ENCODE peak calls at places on chromosome 6, in seven cellular contexts. One of them, this sample, is unnamed.

GRCh38 chr6:98779618-98780017 is 54.8 kb upstream of the POU3F2 start:
- DNase-seq in right lobe of liver: no peak
- DNase-seq in erythroblast: no peak
- DNase-seq in astrocyte of the cerebellum: no peak
- DNase-seq in right cardiac atrium: no peak
- DNase-seq in DMS153: no peak
- DNase-seq in activated gamma-delta T cell treated with Interleukin-2 at 50 U/mL for 16 hours: no peak
- DNase-seq in this sample: no peak

GRCh38 chr6:3848925-3849605 is at the start of gene FAM50B:
- DNase-seq in right lobe of liver: peak; percentile 91
- DNase-seq in erythroblast: peak; percentile 92
- DNase-seq in astrocyte of the cerebellum: peak; percentile 56
- DNase-seq in right cardiac atrium: peak; percentile 98
- DNase-seq in DMS153: no peak
- DNase-seq in activated gamma-delta T cell treated with Interleukin-2 at 50 U/mL for 16 hours: peak; percentile 92
- DNase-seq in this sample: peak; percentile 76

GRCh38 chr6:130132286-130132701 is 90.5 kb downstream of the SAMD3 start:
- DNase-seq in right lobe of liver: no peak
- DNase-seq in erythroblast: no peak
- DNase-seq in astrocyte of the cerebellum: no peak
- DNase-seq in right cardiac atrium: peak; percentile 45
- DNase-seq in DMS153: no peak
- DNase-seq in activated gamma-delta T cell treated with Interleukin-2 at 50 U/mL for 16 hours: peak; percentile 53
- DNase-seq in this sample: no peak

GRCh38 chr6:143634486-143634885 is 43.3 kb upstream of the PHACTR2 start:
- DNase-seq in right lobe of liver: no peak
- DNase-seq in erythroblast: peak; percentile 30
- DNase-seq in astrocyte of the cerebellum: peak; percentile 2
- DNase-seq in right cardiac atrium: no peak
- DNase-seq in DMS153: no peak
- DNase-seq in activated gamma-delta T cell treated with Interleukin-2 at 50 U/mL for 16 hours: no peak
- DNase-seq in this sample: peak; percentile 65

GRCh38 chr6:3929281-3929798 is 80.2 kb downstream of the FAM50B start:
- DNase-seq in right lobe of liver: no peak
- DNase-seq in erythroblast: no peak
- DNase-seq in astrocyte of the cerebellum: no peak
- DNase-seq in right cardiac atrium: no peak
- DNase-seq in DMS153: no peak
- DNase-seq in activated gamma-delta T cell treated with Interleukin-2 at 50 U/mL for 16 hours: no peak
- DNase-seq in this sample: peak; percentile 86

GRCh38 chr6:95185874-95186273 is 391.5 kb upstream of the MANEA start:
- DNase-seq in right lobe of liver: no peak
- DNase-seq in erythroblast: no peak
- DNase-seq in astrocyte of the cerebellum: no peak
- DNase-seq in right cardiac atrium: no peak
- DNase-seq in DMS153: no peak
- DNase-seq in activated gamma-delta T cell treated with Interleukin-2 at 50 U/mL for 16 hours: no peak
- DNase-seq in this sample: no peak

GRCh38 chr6:67639161-67639560 is 995.9 kb upstream of the ADGRB3 start:
- DNase-seq in right lobe of liver: no peak
- DNase-seq in erythroblast: no peak
- DNase-seq in astrocyte of the cerebellum: peak; percentile 34
- DNase-seq in right cardiac atrium: no peak
- DNase-seq in DMS153: no peak
- DNase-seq in activated gamma-delta T cell treated with Interleukin-2 at 50 U/mL for 16 hours: no peak
- DNase-seq in this sample: no peak

GRCh38 chr6:31663961-31664789 is 622 bp downstream of the GPANK1 start:
- DNase-seq in right lobe of liver: no peak
- DNase-seq in erythroblast: no peak
- DNase-seq in astrocyte of the cerebellum: peak; percentile 37
- DNase-seq in right cardiac atrium: peak; percentile 68
- DNase-seq in DMS153: no peak
- DNase-seq in activated gamma-delta T cell treated with Interleukin-2 at 50 U/mL for 16 hours: no peak
- DNase-seq in this sample: peak; percentile 23

GRCh38 chr6:89297695-89298351 is 17.3 kb downstream of the GABRR2 start:
- DNase-seq in right lobe of liver: no peak
- DNase-seq in erythroblast: no peak
- DNase-seq in astrocyte of the cerebellum: peak; percentile 94
- DNase-seq in right cardiac atrium: no peak
- DNase-seq in DMS153: no peak
- DNase-seq in activated gamma-delta T cell treated with Interleukin-2 at 50 U/mL for 16 hours: peak; percentile 46
- DNase-seq in this sample: peak; percentile 64

GRCh38 chr6:27091661-27092315 is 155.7 kb upstream of the PRSS16 start:
- DNase-seq in right lobe of liver: no peak
- DNase-seq in erythroblast: peak; percentile 80
- DNase-seq in astrocyte of the cerebellum: peak; percentile 63
- DNase-seq in right cardiac atrium: peak; percentile 19
- DNase-seq in DMS153: no peak
- DNase-seq in activated gamma-delta T cell treated with Interleukin-2 at 50 U/mL for 16 hours: no peak
- DNase-seq in this sample: peak; percentile 62

GRCh38 chr6:49550413-49551125 is at the start of gene C6orf141:
- DNase-seq in right lobe of liver: peak; percentile 76
- DNase-seq in erythroblast: peak; percentile 68
- DNase-seq in astrocyte of the cerebellum: no peak
- DNase-seq in right cardiac atrium: peak; percentile 22
- DNase-seq in DMS153: peak; percentile 82
- DNase-seq in activated gamma-delta T cell treated with Interleukin-2 at 50 U/mL for 16 hours: peak; percentile 4
- DNase-seq in this sample: peak; percentile 54

GRCh38 chr6:127833336-127833735 is 67.5 kb downstream of the THEMIS start:
- DNase-seq in right lobe of liver: no peak
- DNase-seq in erythroblast: no peak
- DNase-seq in astrocyte of the cerebellum: no peak
- DNase-seq in right cardiac atrium: no peak
- DNase-seq in DMS153: no peak
- DNase-seq in activated gamma-delta T cell treated with Interleukin-2 at 50 U/mL for 16 hours: no peak
- DNase-seq in this sample: no peak